ENCODE peak calls at places on chromosomes 6 and 20, in five cellular contexts. G, K, W, I and E are unnamed samples. For H3K27me3, the result is how much of the 10 kb centered on the place peaks cover.

GRCh38 chr6:30007132-30007764 is 53.8 kb upstream of the POLR1H start:
- DNase-seq in I (no peak), K (no peak), W (no peak), G (no peak), E (peak)

GRCh38 chr20:16974855-16975162 is 226.7 kb downstream of the OTOR start:
- DNase-seq in I (no peak), W (no peak), K (no peak), G (no peak), E (no peak)

GRCh38 chr6:163392533-163392932 is 22.0 kb upstream of the QKI start:
- DNase-seq in I (peak), K (no peak), W (peak), G (no peak), E (no peak)

GRCh38 chr6:71034578-71034977 is 77.7 kb upstream of the B3GAT2 start:
- DNase-seq in G (no peak), K (no peak), I (no peak), W (no peak), E (no peak)

GRCh38 chr6:2285510-2285909 is 40.1 kb upstream of the GMDS start:
- DNase-seq in K (no peak), I (no peak), W (no peak), G (no peak), E (no peak)

GRCh38 chr6:37175332-37176267 is 5.6 kb downstream of the PIM1 start:
- DNase-seq in K (no peak), G (no peak), I (no peak), W (no peak), E (no peak)

GRCh38 chr20:37297066-37297736 is 7.7 kb downstream of the MANBAL start:
- DNase-seq in W (no peak), K (peak), I (peak), G (no peak), E (no peak)

GRCh38 chr6:122286512-122286911 is 112.9 kb upstream of the HSF2 start:
- DNase-seq in K (no peak), G (no peak), I (peak), W (no peak), E (no peak)

GRCh38 chr6:146791930-146792329 is 193.2 kb downstream of the ADGB start:
- DNase-seq in K (no peak), G (no peak), I (no peak), W (no peak), E (no peak)

GRCh38 chr6:129031051-129031599 is 148.2 kb downstream of the LAMA2 start:
- DNase-seq in G (no peak), W (no peak), K (no peak), I (peak), E (no peak)

GRCh38 chr20:4795394-4795793 is 73.7 kb downstream of the PRND start:
- DNase-seq in W (no peak), K (no peak), G (no peak), I (peak), E (no peak)

GRCh38 chr6:3455121-3455489 is 1.7 kb downstream of the SLC22A23 start:
- DNase-seq in I (peak), W (no peak), G (no peak), K (no peak), E (no peak)

GRCh38 chr6:145080651-145081050 is 654.7 kb downstream of the EPM2A start:
- DNase-seq in W (no peak), G (no peak), K (no peak), I (no peak), E (no peak)

GRCh38 chr6:122381494-122382083 is 17.9 kb upstream of the HSF2 start:
- DNase-seq in I (peak), K (peak), G (peak), W (peak), E (peak)

GRCh38 chr6:42281570-42281969 is 63.9 kb upstream of the MRPS10 start:
- DNase-seq in K (no peak), G (peak), W (no peak), I (no peak), E (no peak)

GRCh38 chr6:109255946-109256628 is 126.2 kb downstream of the CD164 start:
- DNase-seq in W (no peak), G (no peak), I (no peak), K (no peak), E (no peak)

GRCh38 chr6:56753801-56754200 is 111.1 kb upstream of the DST start:
- DNase-seq in W (no peak), K (no peak), G (no peak), I (no peak), E (no peak)

GRCh38 chr6:137698636-137699035 is 168.4 kb upstream of the TNFAIP3 start:
- DNase-seq in G (no peak), I (no peak), W (no peak), K (no peak), E (no peak)

GRCh38 chr20:33827629-33828325 is 16.6 kb downstream of the CHMP4B start:
- DNase-seq in G (no peak), W (no peak), K (no peak), I (no peak), E (no peak)

GRCh38 chr20:49664914-49665313 is 48.8 kb downstream of the B4GALT5 start:
- DNase-seq in K (no peak), I (no peak), G (no peak), W (no peak), E (no peak)

GRCh38 chr6:82072113-82072512 is 175.4 kb downstream of the IBTK start:
- DNase-seq in I (peak), G (no peak), W (no peak), K (no peak), E (no peak)

GRCh38 chr6:75934643-75935472 is 137.6 kb downstream of the IMPG1 start:
- DNase-seq in I (peak), W (peak), G (peak), K (peak), E (no peak)

GRCh38 chr20:40493071-40493470 is 196.0 kb downstream of the MAFB start:
- DNase-seq in G (no peak), I (peak), W (peak), K (peak), E (peak)

GRCh38 chr6:114419175-114419574 is 76.4 kb upstream of the HS3ST5 start:
- DNase-seq in I (no peak), K (no peak), W (no peak), G (peak), E (no peak)

GRCh38 chr6:148700047-148700712 is 46.6 kb upstream of the UST start:
- DNase-seq in W (no peak), G (no peak), I (no peak), K (no peak), E (no peak)

GRCh38 chr6:107079429-107079828 is 35.9 kb downstream of the BEND3 start:
- DNase-seq in K (no peak), G (no peak), W (no peak), I (no peak), E (no peak)

GRCh38 chr20:19370076-19371075 is 157.9 kb downstream of the SLC24A3 start:
- DNase-seq in I (peak), W (no peak), G (no peak), K (no peak), E (no peak)

GRCh38 chr6:47633141-47633540 is 65.2 kb upstream of the ADGRF4 start:
- DNase-seq in G (no peak), K (no peak), I (peak), W (no peak), E (no peak)

GRCh38 chr6:153088796-153089195 is 42.3 kb downstream of the RGS17 start:
- DNase-seq in I (peak), W (no peak), K (no peak), G (no peak), E (no peak)

GRCh38 chr6:36729169-36729549 is 31.5 kb downstream of the RAB44 start:
- DNase-seq in G (no peak), I (no peak), W (no peak), K (no peak), E (no peak)

GRCh38 chr20:63061701-63062100 is 54.9 kb upstream of the BHLHE23 start:
- DNase-seq in K (no peak), G (peak), W (no peak), I (no peak), E (peak)
- H3K27me3 ChIP-seq in K (under half), G (under half), W (half or more), I (under half), E (half or more)

DNA sequence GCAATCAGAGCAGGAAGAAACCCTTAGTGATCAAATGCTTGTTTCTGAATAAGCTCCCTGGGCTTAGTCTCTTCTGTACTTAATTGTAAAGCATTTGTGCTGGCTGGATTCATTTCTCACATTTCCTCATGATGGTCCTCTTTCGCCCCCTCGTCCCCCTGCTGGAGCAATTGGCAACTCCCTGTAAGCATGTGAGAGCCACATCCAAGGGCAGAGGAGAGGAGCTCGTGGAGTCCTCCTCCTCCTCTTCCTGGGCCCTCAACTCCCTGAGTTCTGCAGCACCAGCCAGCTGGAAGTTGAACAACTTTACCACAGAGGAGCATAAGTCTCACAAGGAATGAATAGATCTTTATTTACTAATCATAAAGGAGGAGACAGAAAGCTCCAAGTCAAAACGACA is 12.6 kb downstream of the ANKEF1 start:
- DNase-seq in W (no peak), G (no peak), K (no peak), I (no peak), E (no peak)
- TF ChIP-seq CTCF in W (no peak), G (peak), K (no peak), I (peak), E (no peak)

GRCh38 chr20:46028772-46029371 is at the start of gene SLC12A5:
- DNase-seq in I (no peak), W (no peak), K (no peak), G (no peak), E (no peak)
- H3K27me3 ChIP-seq in I (half or more), W (half or more), K (under half), G (under half), E (half or more)

GRCh38 chr20:2865630-2866029 is 7.7 kb upstream of the PTPRA start:
- DNase-seq in K (no peak), W (no peak), I (no peak), G (no peak), E (no peak)
- TF ChIP-seq CTCF in K (no peak), W (no peak), I (no peak), G (no peak), E (no peak)

GRCh38 chr20:46164166-46164565 is 46.1 kb downstream of the CD40 start:
- DNase-seq in G (no peak), K (no peak), I (no peak), W (no peak), E (no peak)

GRCh38 chr20:46171476-46171875 is 53.4 kb downstream of the CD40 start:
- DNase-seq in W (no peak), K (no peak), I (no peak), G (no peak), E (no peak)

GRCh38 chr20:46168438-46168837 is 50.3 kb downstream of the CD40 start:
- DNase-seq in I (no peak), K (no peak), G (no peak), W (no peak), E (no peak)

GRCh38 chr20:46169245-46170171 is 51.4 kb downstream of the CD40 start:
- DNase-seq in K (no peak), G (no peak), W (no peak), I (peak), E (no peak)

GRCh38 chr20:46167080-46167479 is 49.0 kb downstream of the CD40 start:
- DNase-seq in G (no peak), I (no peak), W (no peak), K (no peak), E (no peak)
- H3K27me3 ChIP-seq in G (under half), I (under half), W (half or more), K (under half), E (half or more)

GRCh38 chr6:158589371-158589770 is 29.5 kb downstream of the TMEM181 start:
- DNase-seq in W (no peak), K (no peak), I (no peak), G (no peak), E (no peak)
- TF ChIP-seq CTCF in W (no peak), K (no peak), I (no peak), G (no peak), E (no peak)

GRCh38 chr20:59297641-59298040 is 2.8 kb upstream of the EDN3 start:
- DNase-seq in W (no peak), I (no peak), G (no peak), K (no peak), E (no peak)
- H3K27me3 ChIP-seq in W (half or more), I (under half), G (under half), K (under half), E (half or more)